ENCODE peak calls at places on chromosomes 1 and 21, in five cellular contexts. One of them, this sample, is unnamed.

GRCh38 chr1:55554611-55555010 is 339.4 kb upstream of the USP24 start:
- DNase-seq in MM.1S: no peak
- DNase-seq in HCEC 1CT: no peak
- DNase-seq in T-helper 1 cell: no peak
- DNase-seq in activated CD4-positive, alpha-beta T cell treated with anti-CD3 and anti-CD28 coated beads for 36 hours: no peak
- DNase-seq in this sample: no peak

GRCh38 chr1:38962560-38962959 is 20.9 kb upstream of the RHBDL2 start:
- DNase-seq in HCEC 1CT: peak
- DNase-seq in activated CD4-positive, alpha-beta T cell treated with anti-CD3 and anti-CD28 coated beads for 36 hours: no peak
- DNase-seq in T-helper 1 cell: no peak
- DNase-seq in MM.1S: no peak
- DNase-seq in this sample: no peak

GRCh38 chr1:39360726-39361125 is 130.7 kb upstream of the BMP8A start:
- DNase-seq in T-helper 1 cell: no peak
- DNase-seq in MM.1S: no peak
- DNase-seq in activated CD4-positive, alpha-beta T cell treated with anti-CD3 and anti-CD28 coated beads for 36 hours: no peak
- DNase-seq in HCEC 1CT: peak
- DNase-seq in this sample: no peak

GRCh38 chr1:161088587-161089110 is 709 bp downstream of the NECTIN4 start:
- DNase-seq in MM.1S: no peak
- DNase-seq in T-helper 1 cell: no peak
- DNase-seq in activated CD4-positive, alpha-beta T cell treated with anti-CD3 and anti-CD28 coated beads for 36 hours: no peak
- DNase-seq in HCEC 1CT: peak
- DNase-seq in this sample: peak

GRCh38 chr1:115867216-115867615 is 26.3 kb upstream of the NHLH2 start:
- DNase-seq in T-helper 1 cell: no peak
- DNase-seq in MM.1S: no peak
- DNase-seq in activated CD4-positive, alpha-beta T cell treated with anti-CD3 and anti-CD28 coated beads for 36 hours: no peak
- DNase-seq in HCEC 1CT: peak
- DNase-seq in this sample: no peak

GRCh38 chr1:165134431-165134830 is 222.1 kb downstream of the LMX1A start:
- DNase-seq in activated CD4-positive, alpha-beta T cell treated with anti-CD3 and anti-CD28 coated beads for 36 hours: no peak
- DNase-seq in MM.1S: no peak
- DNase-seq in HCEC 1CT: no peak
- DNase-seq in T-helper 1 cell: no peak
- DNase-seq in this sample: no peak

GRCh38 chr21:41318218-41318617 is 1.6 kb downstream of the FAM3B start:
- DNase-seq in MM.1S: no peak
- DNase-seq in HCEC 1CT: no peak
- DNase-seq in activated CD4-positive, alpha-beta T cell treated with anti-CD3 and anti-CD28 coated beads for 36 hours: no peak
- DNase-seq in T-helper 1 cell: no peak
- DNase-seq in this sample: no peak

GRCh38 chr1:71603044-71603776 is 522.4 kb upstream of the ZRANB2 start:
- DNase-seq in MM.1S: no peak
- DNase-seq in activated CD4-positive, alpha-beta T cell treated with anti-CD3 and anti-CD28 coated beads for 36 hours: no peak
- DNase-seq in HCEC 1CT: no peak
- DNase-seq in T-helper 1 cell: no peak
- DNase-seq in this sample: no peak

GRCh38 chr21:34636961-34637360 is 22.0 kb upstream of the RCAN1 start:
- DNase-seq in HCEC 1CT: no peak
- DNase-seq in activated CD4-positive, alpha-beta T cell treated with anti-CD3 and anti-CD28 coated beads for 36 hours: no peak
- DNase-seq in T-helper 1 cell: no peak
- DNase-seq in MM.1S: no peak
- DNase-seq in this sample: no peak

GRCh38 chr1:48115835-48116234 is 106.7 kb upstream of the SLC5A9 start:
- DNase-seq in T-helper 1 cell: no peak
- DNase-seq in MM.1S: no peak
- DNase-seq in activated CD4-positive, alpha-beta T cell treated with anti-CD3 and anti-CD28 coated beads for 36 hours: no peak
- DNase-seq in HCEC 1CT: no peak
- DNase-seq in this sample: no peak

GRCh38 chr1:7573481-7573880 is 197.6 kb upstream of the VAMP3 start:
- DNase-seq in HCEC 1CT: no peak
- DNase-seq in activated CD4-positive, alpha-beta T cell treated with anti-CD3 and anti-CD28 coated beads for 36 hours: no peak
- DNase-seq in MM.1S: no peak
- DNase-seq in T-helper 1 cell: no peak
- DNase-seq in this sample: no peak

GRCh38 chr1:230361941-230362340 is 64.2 kb downstream of the PGBD5 start:
- DNase-seq in activated CD4-positive, alpha-beta T cell treated with anti-CD3 and anti-CD28 coated beads for 36 hours: no peak
- DNase-seq in T-helper 1 cell: no peak
- DNase-seq in HCEC 1CT: no peak
- DNase-seq in MM.1S: no peak
- DNase-seq in this sample: no peak

GRCh38 chr1:198776602-198777029 is 137.8 kb downstream of the PTPRC start:
- DNase-seq in HCEC 1CT: peak
- DNase-seq in activated CD4-positive, alpha-beta T cell treated with anti-CD3 and anti-CD28 coated beads for 36 hours: no peak
- DNase-seq in MM.1S: no peak
- DNase-seq in T-helper 1 cell: no peak
- DNase-seq in this sample: peak

GRCh38 chr1:225855503-225856285 is 26.5 kb downstream of the TMEM63A start:
- DNase-seq in T-helper 1 cell: no peak
- DNase-seq in HCEC 1CT: no peak
- DNase-seq in activated CD4-positive, alpha-beta T cell treated with anti-CD3 and anti-CD28 coated beads for 36 hours: no peak
- DNase-seq in MM.1S: peak
- DNase-seq in this sample: no peak

GRCh38 chr1:37825508-37825907 is 17.5 kb upstream of the YRDC start:
- DNase-seq in MM.1S: no peak
- DNase-seq in T-helper 1 cell: no peak
- DNase-seq in activated CD4-positive, alpha-beta T cell treated with anti-CD3 and anti-CD28 coated beads for 36 hours: no peak
- DNase-seq in HCEC 1CT: no peak
- DNase-seq in this sample: no peak

GRCh38 chr1:26287033-26287711 is 7.3 kb downstream of the SH3BGRL3 start:
- DNase-seq in HCEC 1CT: no peak
- DNase-seq in T-helper 1 cell: peak
- DNase-seq in MM.1S: peak
- DNase-seq in activated CD4-positive, alpha-beta T cell treated with anti-CD3 and anti-CD28 coated beads for 36 hours: peak
- DNase-seq in this sample: peak

This sample was measured in AG08395.